ENCODE peak calls at places on chromosomes 1 and 21, in five cellular contexts. W is H1, C is IMR-90, J is mesendoderm, I is H9. K is an unnamed sample.

GRCh38 chr1:16242556-16243407 is 5.8 kb upstream of the CPLANE2 start:
- DNase-seq in J (no peak), C (no peak), W (no peak), I (no peak), K (no peak)

GRCh38 chr1:96492236-96492635 is 229.3 kb upstream of the PTBP2 start:
- DNase-seq in C (peak), J (no peak), I (no peak), W (no peak), K (peak)

GRCh38 chr1:246687002-246687401 is 37.2 kb upstream of the SCCPDH start:
- DNase-seq in J (peak), W (peak), I (peak), C (no peak), K (no peak)

GRCh38 chr1:201261771-201262547 is 21.3 kb upstream of the PKP1 start:
- DNase-seq in J (no peak), C (peak), W (peak), I (no peak), K (no peak)

GRCh38 chr1:78553859-78554258 is 63.1 kb downstream of the PTGFR start:
- DNase-seq in I (peak), W (no peak), J (peak), C (no peak), K (no peak)

GRCh38 chr21:35850029-35850428 is 210.3 kb downstream of the SETD4 start:
- DNase-seq in I (no peak), W (no peak), J (no peak), C (peak), K (no peak)

GRCh38 chr1:34320081-34320480 is 143.4 kb downstream of the C1orf94 start:
- DNase-seq in I (no peak), W (no peak), J (no peak), C (no peak), K (no peak)

GRCh38 chr1:109935451-109935900 is 24.8 kb downstream of the CSF1 start:
- DNase-seq in J (no peak), W (no peak), I (no peak), C (no peak), K (no peak)

GRCh38 chr1:232438476-232438875 is 191.5 kb downstream of the SIPA1L2 start:
- DNase-seq in C (no peak), I (no peak), W (no peak), J (no peak), K (no peak)

GRCh38 chr21:28899744-28900143 is 92.9 kb downstream of the LTN1 start:
- DNase-seq in C (peak), I (no peak), W (no peak), J (no peak), K (no peak)

GRCh38 chr1:203287109-203287893 is 18.0 kb upstream of the BTG2 start:
- DNase-seq in W (no peak), C (no peak), I (no peak), J (peak), K (no peak)

GRCh38 chr1:37945743-37946702 is 830 bp downstream of the INPP5B start:
- DNase-seq in J (peak), I (peak), W (no peak), C (peak), K (no peak)

GRCh38 chr1:78833491-78833890 is 173.0 kb downstream of the ADGRL4 start:
- DNase-seq in W (no peak), I (no peak), C (peak), J (no peak), K (no peak)

GRCh38 chr21:46504681-46505080 is 46.0 kb downstream of the DIP2A start:
- DNase-seq in J (no peak), W (no peak), C (no peak), I (no peak), K (no peak)

GRCh38 chr1:173347276-173347675 is 129.9 kb upstream of the PRDX6 start:
- DNase-seq in W (no peak), C (no peak), J (no peak), I (no peak), K (peak)

GRCh38 chr1:160030657-160031367 is 978 bp downstream of the PIGM start:
- DNase-seq in J (no peak), C (no peak), W (no peak), I (no peak), K (no peak)

GRCh38 chr1:48069662-48070432 is 72.7 kb upstream of the TRABD2B start:
- DNase-seq in I (no peak), J (no peak), W (no peak), C (no peak), K (no peak)

GRCh38 chr21:40053007-40053406 is 185.8 kb downstream of the PCP4 start:
- DNase-seq in J (no peak), W (no peak), I (no peak), C (no peak), K (no peak)

GRCh38 chr1:26858160-26858559 is 4.8 kb upstream of the SFN start:
- DNase-seq in W (no peak), I (no peak), C (peak), J (no peak), K (no peak)

GRCh38 chr1:185823471-185823870 is 89.3 kb downstream of the HMCN1 start:
- DNase-seq in C (peak), J (no peak), W (no peak), I (no peak), K (no peak)

GRCh38 chr1:235935506-235936224 is 69.0 kb upstream of the LYST start:
- DNase-seq in I (no peak), C (no peak), J (no peak), W (no peak), K (no peak)

GRCh38 chr1:75079535-75080290 is 54.5 kb upstream of the LHX8 start:
- DNase-seq in J (peak), C (no peak), I (no peak), W (no peak), K (no peak)

GRCh38 chr1:21782868-21783678 is at the start of gene USP48:
- DNase-seq in I (peak), W (peak), J (peak), C (peak), K (peak)
- H2BK5ac ChIP-seq in I (peak), W (peak), J (peak), C (peak), K (peak)

DNA sequence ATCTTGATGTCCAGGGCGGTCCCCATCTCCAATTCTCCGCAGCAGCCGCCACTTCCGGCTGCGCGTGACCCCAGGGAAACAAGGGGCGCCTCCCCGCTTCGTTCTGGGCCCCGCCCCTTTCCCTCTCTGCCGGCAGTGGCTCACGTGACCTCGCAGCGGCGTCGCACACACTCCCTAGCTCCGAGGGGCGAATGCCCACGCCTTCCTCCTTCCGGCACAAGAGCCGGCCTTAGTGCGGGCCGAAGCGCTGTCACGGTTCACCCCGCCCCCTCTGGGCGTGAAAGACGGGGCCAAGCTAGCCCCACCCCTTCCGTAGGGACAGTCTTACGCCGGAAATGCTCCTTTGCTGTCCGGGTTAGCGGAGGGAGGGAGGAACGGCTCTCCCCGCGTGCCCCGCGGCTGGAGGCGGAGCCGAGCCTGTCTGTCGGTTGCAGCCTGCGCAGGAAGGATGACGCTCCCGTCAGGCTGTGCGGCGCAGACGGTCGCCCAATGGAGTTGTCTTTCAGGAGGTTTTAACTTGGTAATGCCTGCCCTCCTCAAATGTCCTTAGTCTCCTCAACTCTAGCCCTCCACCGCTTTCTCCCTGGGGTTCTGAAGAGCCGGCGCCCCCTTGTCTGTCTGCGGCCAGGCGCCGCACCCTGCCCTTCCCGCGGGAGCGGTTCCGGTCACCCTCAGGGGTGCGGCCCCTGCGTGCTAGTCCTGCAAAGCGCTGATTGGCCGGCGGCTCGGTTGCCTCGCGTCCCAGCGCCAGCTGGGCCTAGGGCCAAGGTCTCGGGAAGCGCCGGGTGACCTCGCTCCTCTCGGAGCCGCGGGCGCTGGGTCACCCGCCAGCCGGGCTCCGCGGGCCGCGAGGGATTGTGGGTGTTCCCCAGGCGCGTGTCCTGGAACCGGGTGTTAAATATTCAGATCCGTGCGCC is at the start of gene VPS26C:
- DNase-seq in C (peak), J (peak), W (peak), I (peak), K (peak)
- H2BK5ac ChIP-seq in C (peak), J (peak), W (peak), I (no peak), K (peak)

GRCh38 chr1:93681549-93682412 is at the start of gene BCAR3:
- DNase-seq in C (peak), J (peak), I (peak), W (peak), K (peak)
- H2BK5ac ChIP-seq in C (peak), J (peak), I (no peak), W (peak), K (peak)

DNA sequence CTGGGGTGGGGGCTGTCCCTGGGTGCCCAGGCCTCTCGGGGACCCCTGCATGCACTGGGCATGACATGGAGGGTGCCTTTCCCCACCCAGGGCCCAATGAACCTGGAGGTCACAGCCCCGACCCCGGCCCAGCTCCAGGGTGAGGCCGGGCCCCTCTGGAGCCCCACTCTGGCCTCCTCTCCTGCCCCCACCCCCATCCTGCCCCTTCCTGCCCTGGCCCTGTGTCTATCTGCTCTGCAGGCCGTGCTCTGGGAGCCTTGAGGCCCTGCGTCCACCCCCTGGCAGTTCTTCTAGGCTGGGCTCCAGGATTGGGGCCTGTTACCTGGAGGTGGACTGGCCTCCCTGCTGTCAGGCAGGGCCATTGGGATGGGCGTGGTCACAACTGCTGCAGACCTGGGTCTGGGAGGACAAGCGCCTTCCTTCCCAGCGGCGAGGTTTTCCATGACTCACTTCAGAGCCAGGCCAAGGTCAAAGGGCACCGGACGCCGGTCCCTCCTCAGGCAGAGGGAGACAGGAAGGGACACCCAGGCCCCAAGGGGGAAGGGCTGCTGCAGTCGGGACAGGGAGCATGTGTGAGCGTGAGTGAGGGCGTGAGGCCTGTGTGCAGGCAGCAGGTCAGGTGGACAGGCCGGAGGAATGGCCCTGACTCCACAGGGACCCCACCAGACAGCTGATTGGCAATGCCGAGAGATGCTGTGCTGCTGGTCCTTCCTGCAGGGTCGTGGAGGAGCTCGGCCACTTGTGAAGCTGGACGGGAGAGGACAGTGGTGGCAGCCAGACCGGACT is 31.1 kb upstream of the POFUT2 start:
- DNase-seq in J (no peak), I (peak), C (peak), W (no peak), K (no peak)
- H2BK5ac ChIP-seq in J (no peak), I (no peak), C (peak), W (peak), K (no peak)

DNA sequence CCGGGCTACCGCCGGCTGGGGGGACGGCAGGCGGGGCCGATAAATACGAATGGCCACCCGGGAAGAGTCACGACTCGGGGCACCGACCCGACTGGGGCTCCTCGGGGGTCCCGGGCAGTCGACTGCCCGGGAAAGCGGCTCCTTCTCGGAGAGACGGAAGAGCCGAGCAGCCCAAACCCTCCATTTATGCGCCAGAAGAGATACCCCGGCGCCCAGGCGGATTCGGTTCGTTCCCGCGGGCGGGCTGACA is 410 bp downstream of the SYNJ1 start:
- DNase-seq in J (no peak), I (no peak), C (no peak), W (peak), K (no peak)
- H2BK5ac ChIP-seq in J (no peak), I (no peak), C (peak), W (no peak), K (peak)

GRCh38 chr1:181012203-181012520 is 10.5 kb downstream of the STX6 start:
- DNase-seq in C (no peak), W (no peak), I (no peak), J (no peak), K (no peak)
- H2BK5ac ChIP-seq in C (peak), W (no peak), I (no peak), J (no peak), K (no peak)

GRCh38 chr1:228853191-228853590 is 117.9 kb downstream of the RHOU start:
- DNase-seq in C (no peak), W (no peak), J (no peak), I (no peak), K (no peak)
- H2BK5ac ChIP-seq in C (no peak), W (no peak), J (no peak), I (no peak), K (no peak)

DNA sequence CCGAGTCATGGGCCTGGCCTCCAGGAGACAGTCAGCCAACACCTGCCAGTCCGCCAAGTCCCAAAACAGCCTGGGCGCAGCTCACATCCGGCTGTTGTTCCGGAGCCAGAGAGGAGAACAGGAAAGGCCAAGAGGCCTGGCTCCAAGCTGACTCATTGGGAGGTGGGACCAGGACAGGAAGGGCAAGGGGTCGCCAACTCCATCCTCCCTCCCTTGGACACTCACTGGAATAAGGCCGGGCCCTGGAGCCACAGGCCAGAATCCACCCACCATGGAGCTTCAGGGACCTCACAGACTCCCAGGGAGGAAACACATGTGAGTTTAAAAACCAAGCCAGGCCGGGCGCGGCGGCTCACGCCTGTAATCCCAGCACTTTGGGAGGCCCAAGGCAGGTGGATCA is 25.1 kb upstream of the CLIC4 start:
- DNase-seq in W (no peak), I (no peak), J (no peak), C (peak), K (no peak)
- H2BK5ac ChIP-seq in W (no peak), I (no peak), J (no peak), C (peak), K (no peak)

GRCh38 chr1:8323706-8324105 is 5.8 kb downstream of the SLC45A1 start:
- DNase-seq in J (no peak), W (no peak), I (no peak), C (no peak), K (no peak)
- H2BK5ac ChIP-seq in J (no peak), W (no peak), I (no peak), C (no peak), K (no peak)

K was measured in neuronal stem cell.